ENCODE peak calls at places on chromosomes 5 and 9, in six cellular contexts. J, B, L, A, X and H are unnamed samples.

GRCh38 chr5:74318985-74319563 is 321.5 kb downstream of the ENC1 start:
- DNase-seq in A (no peak), X (peak), L (no peak), J (no peak), B (no peak), H (no peak)

GRCh38 chr9:94813379-94813778 is 86.9 kb downstream of the AOPEP start:
- DNase-seq in J (no peak), X (no peak), A (no peak), L (no peak), B (no peak), H (no peak)

GRCh38 chr5:17257705-17258273 is 40.4 kb downstream of the BASP1 start:
- DNase-seq in L (no peak), J (no peak), B (no peak), A (no peak), X (peak), H (no peak)

GRCh38 chr5:54040773-54041172 is 269.6 kb downstream of the ARL15 start:
- DNase-seq in X (peak), A (no peak), L (no peak), J (no peak), B (no peak), H (no peak)

GRCh38 chr5:53479656-53480473 is 564 bp upstream of the FST start:
- DNase-seq in A (peak), L (peak), B (peak), X (peak), J (peak), H (peak)

GRCh38 chr5:73654171-73654811 is 28.3 kb downstream of the ARHGEF28 start:
- DNase-seq in X (no peak), L (no peak), J (peak), B (no peak), A (no peak), H (no peak)

GRCh38 chr9:76599970-76600369 is 141.0 kb downstream of the GCNT1 start:
- DNase-seq in A (no peak), B (no peak), L (no peak), X (no peak), J (no peak), H (no peak)

GRCh38 chr9:4671737-4672136 is 5.5 kb upstream of the SPATA6L start:
- DNase-seq in A (no peak), X (no peak), J (no peak), L (no peak), B (no peak), H (no peak)

GRCh38 chr9:109816490-109816889 is 36.5 kb downstream of the PALM2AKAP2 start:
- DNase-seq in X (peak), L (no peak), J (peak), A (no peak), B (no peak), H (no peak)

GRCh38 chr5:93249651-93250289 is 331.2 kb downstream of the NR2F1-AS1 start:
- DNase-seq in J (peak), B (no peak), X (peak), A (no peak), L (no peak), H (no peak)

GRCh38 chr5:1059884-1060263 is 51.3 kb downstream of the NKD2 start:
- DNase-seq in J (no peak), X (no peak), L (no peak), B (peak), A (peak), H (no peak)

GRCh38 chr9:22158275-22158674 is 149.2 kb upstream of the CDKN2B start:
- DNase-seq in B (no peak), L (no peak), A (no peak), J (no peak), X (no peak), H (no peak)

GRCh38 chr5:33892419-33893151 is 795 bp upstream of the ADAMTS12 start:
- DNase-seq in A (no peak), X (peak), L (no peak), J (peak), B (no peak), H (peak)

GRCh38 chr5:96857924-96858323 is 18.4 kb upstream of the ERAP2 start:
- DNase-seq in L (no peak), X (no peak), J (no peak), A (no peak), B (no peak), H (no peak)

GRCh38 chr9:2087500-2088313 is 72.6 kb downstream of the SMARCA2 start:
- DNase-seq in X (peak), A (no peak), L (no peak), B (no peak), J (no peak), H (no peak)

GRCh38 chr9:108551030-108551964 is 304.5 kb downstream of the ACTL7B start:
- DNase-seq in L (no peak), X (peak), A (peak), J (peak), B (no peak), H (no peak)

GRCh38 chr5:173941758-173942401 is 47.1 kb upstream of the C5orf47 start:
- DNase-seq in X (no peak), A (no peak), J (no peak), L (no peak), B (no peak), H (no peak)

GRCh38 chr5:173475780-173476179 is 140.7 kb downstream of the BOD1 start:
- DNase-seq in X (no peak), B (no peak), L (no peak), J (no peak), A (no peak), H (no peak)

GRCh38 chr5:83653669-83654068 is 67.0 kb downstream of the HAPLN1 start:
- DNase-seq in X (no peak), L (no peak), A (no peak), J (no peak), B (no peak), H (no peak)

GRCh38 chr9:83537331-83538171 is 650 bp downstream of the FRMD3 start:
- DNase-seq in J (no peak), A (peak), X (peak), B (no peak), L (peak), H (no peak)

GRCh38 chr5:157915638-157916037 is 56.7 kb upstream of the CLINT1 start:
- DNase-seq in X (peak), J (peak), B (peak), L (peak), A (peak), H (peak)

GRCh38 chr9:127525426-127526188 is 74.3 kb downstream of the LRSAM1 start:
- DNase-seq in J (no peak), L (no peak), X (peak), B (no peak), A (no peak), H (no peak)

GRCh38 chr5:54885636-54886035 is 99.8 kb downstream of the ESM1 start:
- DNase-seq in A (no peak), X (no peak), B (no peak), J (no peak), L (no peak), H (no peak)

GRCh38 chr5:134100283-134101011 is 14.0 kb upstream of the TCF7 start:
- DNase-seq in X (peak), L (no peak), J (peak), A (peak), B (no peak), H (no peak)